ENCODE peak calls at places on chromosome 4, in five cellular contexts. One of them, this sample, is unnamed. For H3K27me3, the result is how much of the 10 kb centered on the place peaks cover.

GRCh38 chr4:54495091-54495490 is 162.7 kb upstream of the KIT start:
- DNase-seq in adrenal gland: no peak
- DNase-seq in spleen: no peak
- DNase-seq in right lobe of liver: no peak
- DNase-seq in gastrocnemius medialis: no peak
- DNase-seq in this sample: no peak

GRCh38 chr4:94887027-94887426 is 129.3 kb downstream of the BMPR1B start:
- DNase-seq in adrenal gland: no peak
- DNase-seq in spleen: no peak
- DNase-seq in right lobe of liver: no peak
- DNase-seq in gastrocnemius medialis: no peak
- DNase-seq in this sample: no peak

GRCh38 chr4:147709999-147710398 is 21.9 kb upstream of the ARHGAP10 start:
- DNase-seq in adrenal gland: no peak
- DNase-seq in spleen: no peak
- DNase-seq in right lobe of liver: no peak
- DNase-seq in gastrocnemius medialis: no peak
- DNase-seq in this sample: no peak

GRCh38 chr4:139606600-139607301 is 50.7 kb upstream of the SETD7 start:
- DNase-seq in adrenal gland: no peak
- DNase-seq in spleen: no peak
- DNase-seq in right lobe of liver: no peak
- DNase-seq in gastrocnemius medialis: no peak
- DNase-seq in this sample: no peak

GRCh38 chr4:112889619-112890294 is 159.7 kb upstream of the ANK2 start:
- DNase-seq in adrenal gland: no peak
- DNase-seq in spleen: no peak
- DNase-seq in right lobe of liver: no peak
- DNase-seq in gastrocnemius medialis: no peak
- DNase-seq in this sample: no peak

GRCh38 chr4:41806807-41807206 is 58.3 kb upstream of the PHOX2B start:
- DNase-seq in adrenal gland: no peak
- DNase-seq in spleen: no peak
- DNase-seq in right lobe of liver: no peak
- DNase-seq in gastrocnemius medialis: no peak
- DNase-seq in this sample: no peak

GRCh38 chr4:170004656-170005250 is 21.4 kb downstream of the MFAP3L start:
- DNase-seq in adrenal gland: no peak
- DNase-seq in spleen: no peak
- DNase-seq in right lobe of liver: no peak
- DNase-seq in gastrocnemius medialis: no peak
- DNase-seq in this sample: no peak

GRCh38 chr4:139015948-139016451 is 419 bp downstream of the NOCT start:
- DNase-seq in adrenal gland: peak
- DNase-seq in spleen: no peak
- DNase-seq in right lobe of liver: peak
- DNase-seq in gastrocnemius medialis: peak
- DNase-seq in this sample: peak

GRCh38 chr4:118918388-118918787 is 29.7 kb downstream of the SYNPO2 start:
- DNase-seq in adrenal gland: no peak
- DNase-seq in spleen: no peak
- DNase-seq in right lobe of liver: no peak
- DNase-seq in gastrocnemius medialis: no peak
- DNase-seq in this sample: no peak

GRCh38 chr4:136742330-136742729 is 790.0 kb downstream of the PCDH18 start:
- DNase-seq in adrenal gland: no peak
- DNase-seq in spleen: no peak
- DNase-seq in right lobe of liver: no peak
- DNase-seq in gastrocnemius medialis: no peak
- DNase-seq in this sample: no peak

GRCh38 chr4:22515145-22515887 is 550 bp downstream of the ADGRA3 start:
- DNase-seq in adrenal gland: peak
- DNase-seq in spleen: peak
- DNase-seq in right lobe of liver: peak
- DNase-seq in gastrocnemius medialis: peak
- DNase-seq in this sample: peak

GRCh38 chr4:105147226-105148151 is 813 bp downstream of the TET2 start:
- DNase-seq in adrenal gland: peak
- DNase-seq in spleen: peak
- DNase-seq in right lobe of liver: no peak
- DNase-seq in gastrocnemius medialis: no peak
- DNase-seq in this sample: peak

GRCh38 chr4:103415801-103416200 is 217.7 kb upstream of the CENPE start:
- DNase-seq in adrenal gland: no peak
- DNase-seq in spleen: no peak
- DNase-seq in right lobe of liver: no peak
- DNase-seq in gastrocnemius medialis: no peak
- DNase-seq in this sample: no peak

GRCh38 chr4:76308548-76308947 is 2.0 kb downstream of the STBD1 start:
- DNase-seq in adrenal gland: no peak
- DNase-seq in spleen: no peak
- DNase-seq in right lobe of liver: peak
- DNase-seq in gastrocnemius medialis: peak
- DNase-seq in this sample: peak

GRCh38 chr4:67776746-67777145 is 22.6 kb upstream of the GNRHR start:
- DNase-seq in adrenal gland: no peak
- DNase-seq in spleen: no peak
- DNase-seq in right lobe of liver: no peak
- DNase-seq in gastrocnemius medialis: peak
- DNase-seq in this sample: no peak

GRCh38 chr4:143251781-143252180 is 67.1 kb downstream of the USP38 start:
- DNase-seq in adrenal gland: no peak
- DNase-seq in spleen: no peak
- DNase-seq in right lobe of liver: no peak
- DNase-seq in gastrocnemius medialis: no peak
- DNase-seq in this sample: no peak

GRCh38 chr4:19592391-19592790 is 659.3 kb upstream of the SLIT2 start:
- DNase-seq in adrenal gland: no peak
- DNase-seq in spleen: no peak
- DNase-seq in right lobe of liver: no peak
- DNase-seq in gastrocnemius medialis: no peak
- DNase-seq in this sample: no peak

DNA sequence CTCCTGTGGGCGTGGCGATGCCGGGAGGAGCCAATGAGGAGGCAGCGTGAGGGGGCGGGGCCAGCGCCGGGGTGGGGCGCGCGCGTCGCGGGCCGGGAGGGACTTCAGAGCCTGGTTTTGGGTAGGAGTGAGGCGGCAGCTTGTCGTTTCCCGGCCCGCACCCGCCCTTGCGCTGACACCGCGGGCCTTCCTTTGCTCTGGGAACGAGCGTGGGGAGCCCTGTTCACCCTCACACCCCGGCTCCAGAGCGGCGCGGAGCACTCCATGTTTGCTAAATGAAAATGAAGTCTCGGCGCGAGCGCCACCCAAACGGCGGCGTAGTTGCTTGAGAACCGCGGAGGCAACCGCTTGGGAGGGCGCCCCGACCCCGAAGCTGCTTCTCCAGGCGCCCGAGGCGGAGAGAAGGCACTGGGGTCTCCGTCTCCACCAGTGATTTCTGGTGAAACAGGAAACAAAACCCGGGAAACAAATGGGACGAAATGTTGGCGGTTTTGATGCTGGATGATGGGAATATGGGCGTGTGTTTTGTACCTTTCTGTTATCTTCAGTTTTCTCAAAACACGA is 497 bp upstream of the GRPEL1 start:
- DNase-seq in adrenal gland: no peak
- DNase-seq in spleen: no peak
- DNase-seq in right lobe of liver: no peak
- DNase-seq in gastrocnemius medialis: no peak
- DNase-seq in this sample: no peak
- TF ChIP-seq POLR2A in adrenal gland: no peak
- TF ChIP-seq POLR2A in spleen: peak
- TF ChIP-seq POLR2A in right lobe of liver: no peak
- TF ChIP-seq POLR2A in gastrocnemius medialis: no peak
- TF ChIP-seq POLR2A in this sample: no peak

GRCh38 chr4:110611968-110612447 is 10.9 kb downstream of the PITX2 start:
- DNase-seq in adrenal gland: no peak
- DNase-seq in spleen: no peak
- DNase-seq in right lobe of liver: no peak
- DNase-seq in gastrocnemius medialis: no peak
- DNase-seq in this sample: no peak
- H3K4me3 ChIP-seq in adrenal gland: no peak
- H3K4me3 ChIP-seq in spleen: peak
- H3K4me3 ChIP-seq in right lobe of liver: no peak
- H3K4me3 ChIP-seq in gastrocnemius medialis: no peak
- H3K4me3 ChIP-seq in this sample: no peak

GRCh38 chr4:27087306-27088045 is 226.8 kb downstream of the STIM2 start:
- DNase-seq in adrenal gland: no peak
- DNase-seq in spleen: no peak
- DNase-seq in right lobe of liver: no peak
- DNase-seq in gastrocnemius medialis: no peak
- DNase-seq in this sample: no peak
- H3K27me3 ChIP-seq in adrenal gland: under half
- H3K27me3 ChIP-seq in spleen: half or more
- H3K27me3 ChIP-seq in right lobe of liver: under half
- H3K27me3 ChIP-seq in gastrocnemius medialis: under half
- H3K27me3 ChIP-seq in this sample: half or more

DNA sequence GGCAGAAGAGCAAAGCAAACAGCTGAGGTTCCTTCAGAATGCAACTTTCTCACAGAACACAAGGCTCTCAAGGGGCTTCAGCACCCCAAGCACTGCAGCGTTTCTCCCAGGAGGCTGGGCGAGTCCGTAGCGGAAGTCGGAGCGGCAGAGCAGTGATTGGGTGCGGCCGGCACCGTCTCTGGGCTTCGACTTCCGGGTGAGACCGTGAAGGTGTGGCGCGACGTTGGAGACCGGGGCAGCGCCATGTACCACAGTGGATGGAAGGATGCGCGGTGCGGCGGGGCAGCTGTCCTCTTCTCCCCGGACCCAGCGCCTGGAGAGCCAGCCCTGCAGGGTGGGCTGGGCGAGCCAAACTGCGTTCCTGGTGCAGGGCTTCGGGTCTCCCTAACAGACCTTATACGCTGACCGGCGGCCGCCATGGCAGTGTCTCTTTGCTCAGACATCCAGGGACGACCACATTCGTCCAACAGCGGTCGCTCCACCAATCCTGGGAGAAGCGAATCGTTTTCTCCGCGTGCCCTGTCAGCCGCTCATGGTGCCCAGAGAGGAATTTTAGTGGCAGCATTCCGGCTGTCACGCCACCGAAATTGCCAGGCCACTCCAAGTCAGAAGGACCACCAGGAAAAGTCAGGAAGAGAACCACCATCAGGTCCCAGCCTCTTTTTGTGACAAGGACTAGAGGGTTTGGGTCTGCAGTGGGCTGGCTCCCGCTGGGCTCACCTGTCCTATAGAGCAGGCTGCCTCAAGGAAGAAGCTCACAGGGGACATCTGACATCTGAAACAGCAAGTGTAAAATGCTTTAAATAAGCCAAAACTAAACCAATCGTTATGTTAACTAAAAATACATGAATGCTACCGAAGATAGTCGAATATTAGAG is 20.5 kb downstream of the TRIM61 start:
- DNase-seq in adrenal gland: peak
- DNase-seq in spleen: peak
- DNase-seq in right lobe of liver: peak
- DNase-seq in gastrocnemius medialis: peak
- DNase-seq in this sample: peak
- TF ChIP-seq POLR2A in adrenal gland: no peak
- TF ChIP-seq POLR2A in spleen: no peak
- TF ChIP-seq POLR2A in right lobe of liver: no peak
- TF ChIP-seq POLR2A in gastrocnemius medialis: no peak
- TF ChIP-seq POLR2A in this sample: no peak

GRCh38 chr4:56909083-56909981 is 1.6 kb downstream of the REST start:
- DNase-seq in adrenal gland: peak
- DNase-seq in spleen: no peak
- DNase-seq in right lobe of liver: peak
- DNase-seq in gastrocnemius medialis: peak
- DNase-seq in this sample: peak

GRCh38 chr4:56907489-56908205 is at the start of gene REST:
- DNase-seq in adrenal gland: peak
- DNase-seq in spleen: peak
- DNase-seq in right lobe of liver: peak
- DNase-seq in gastrocnemius medialis: peak
- DNase-seq in this sample: peak

GRCh38 chr4:56907009-56907408 is 691 bp upstream of the REST start:
- DNase-seq in adrenal gland: no peak
- DNase-seq in spleen: peak
- DNase-seq in right lobe of liver: peak
- DNase-seq in gastrocnemius medialis: no peak
- DNase-seq in this sample: no peak

GRCh38 chr4:56908206-56909082 is 744 bp downstream of the REST start:
- DNase-seq in adrenal gland: peak
- DNase-seq in spleen: peak
- DNase-seq in right lobe of liver: peak
- DNase-seq in gastrocnemius medialis: peak
- DNase-seq in this sample: peak

DNA sequence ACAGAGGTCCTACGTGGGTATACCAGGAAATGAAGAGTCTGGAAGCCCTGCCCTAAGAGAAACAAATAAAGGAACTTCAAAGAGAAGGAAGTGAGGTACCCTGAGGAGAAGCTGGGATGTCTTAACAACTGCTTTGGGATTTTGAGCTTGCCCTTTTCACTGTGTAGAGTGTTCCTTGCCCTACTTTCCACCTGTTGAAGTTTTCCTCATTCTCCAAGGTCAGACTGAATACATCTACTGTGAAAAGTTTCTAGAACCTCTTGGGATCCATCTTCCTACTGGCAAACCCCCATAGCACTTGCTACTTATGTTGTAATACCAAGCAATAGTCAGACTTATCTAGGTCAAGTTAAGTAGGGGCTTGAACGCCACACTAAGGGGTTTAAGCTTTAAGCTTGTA is 1.2 kb upstream of the REST start:
- DNase-seq in adrenal gland: no peak
- DNase-seq in spleen: no peak
- DNase-seq in right lobe of liver: no peak
- DNase-seq in gastrocnemius medialis: no peak
- DNase-seq in this sample: no peak
- H3K4me3 ChIP-seq in adrenal gland: no peak
- H3K4me3 ChIP-seq in spleen: peak
- H3K4me3 ChIP-seq in right lobe of liver: no peak
- H3K4me3 ChIP-seq in gastrocnemius medialis: peak
- H3K4me3 ChIP-seq in this sample: no peak

DNA sequence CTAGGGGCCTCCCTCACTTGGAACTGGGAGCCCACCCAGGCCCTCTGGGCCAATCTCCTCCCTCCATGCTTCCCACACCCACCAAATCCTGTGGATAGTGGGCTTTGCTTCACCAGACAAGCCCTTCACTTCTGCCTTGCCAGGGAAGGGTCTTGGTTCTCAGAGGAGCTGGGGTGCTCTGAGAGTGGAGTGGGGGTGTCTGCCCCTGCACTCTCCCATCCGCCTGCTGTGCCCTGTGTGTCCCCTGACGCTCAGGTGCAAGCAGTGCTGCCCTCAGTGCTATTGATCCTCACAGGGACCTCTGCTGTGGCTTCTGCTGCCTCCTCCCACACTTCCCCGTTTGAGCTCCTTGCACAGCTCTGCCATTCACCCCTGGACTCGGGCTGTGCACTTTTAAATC is 117.3 kb upstream of the NKX1-1 start:
- DNase-seq in adrenal gland: no peak
- DNase-seq in spleen: peak
- DNase-seq in right lobe of liver: no peak
- DNase-seq in gastrocnemius medialis: no peak
- DNase-seq in this sample: peak
- H3K27me3 ChIP-seq in adrenal gland: under half
- H3K27me3 ChIP-seq in spleen: under half
- H3K27me3 ChIP-seq in right lobe of liver: under half
- H3K27me3 ChIP-seq in gastrocnemius medialis: half or more
- H3K27me3 ChIP-seq in this sample: under half